ENCODE peak calls at places on chromosomes 7 and 10, in four cellular contexts. W is tibial nerve, V is heart left ventricle, K is transverse colon. S is an unnamed sample.

GRCh38 chr7:157851501-157852067 is 514.8 kb downstream of the DNAJB6 start:
- DNase-seq in W (peak), V (peak), K (peak), S (no peak)

GRCh38 chr7:15921576-15921975 is 235.1 kb upstream of the MEOX2 start:
- DNase-seq in K (no peak), V (no peak), W (no peak), S (no peak)

GRCh38 chr7:128104109-128104742 is 73.0 kb upstream of the LRRC4 start:
- DNase-seq in V (peak), K (no peak), W (no peak), S (no peak)

GRCh38 chr10:77386365-77386764 is 251.2 kb downstream of the KCNMA1 start:
- DNase-seq in V (no peak), K (no peak), W (no peak), S (no peak)

GRCh38 chr10:123160311-123160980 is 6.2 kb downstream of the BUB3 start:
- DNase-seq in K (no peak), W (no peak), V (no peak), S (no peak)

GRCh38 chr7:43325595-43325994 is 213.1 kb downstream of the HECW1 start:
- DNase-seq in W (no peak), V (no peak), K (no peak), S (no peak)

GRCh38 chr10:27687808-27688207 is 57.8 kb downstream of the MKX start:
- DNase-seq in V (no peak), W (no peak), K (no peak), S (no peak)

GRCh38 chr10:34495938-34496337 is 319.2 kb downstream of the PARD3 start:
- DNase-seq in V (no peak), W (no peak), K (no peak), S (no peak)

GRCh38 chr10:131842351-131843088 is 58.3 kb upstream of the PPP2R2D start:
- DNase-seq in W (no peak), K (no peak), V (no peak), S (no peak)

GRCh38 chr7:117072620-117073118 is 119.4 kb downstream of the ST7 start:
- DNase-seq in W (no peak), K (peak), V (peak), S (no peak)

GRCh38 chr7:40881405-40881926 is 746.7 kb downstream of the SUGCT start:
- DNase-seq in K (no peak), V (no peak), W (no peak), S (no peak)

GRCh38 chr10:80154626-80154977 is 22.1 kb downstream of the PLAC9 start:
- DNase-seq in W (no peak), K (no peak), V (no peak), S (no peak)

GRCh38 chr7:86148501-86148900 is 495.2 kb upstream of the GRM3 start:
- DNase-seq in V (no peak), K (no peak), W (no peak), S (no peak)

GRCh38 chr10:15703167-15703880 is 16.4 kb downstream of the ITGA8 start:
- DNase-seq in V (no peak), W (no peak), K (no peak), S (no peak)

GRCh38 chr7:128740996-128741395 is 1.8 kb downstream of the CALU start:
- DNase-seq in V (no peak), K (no peak), W (no peak), S (no peak)

GRCh38 chr10:91412688-91413087 is 2.5 kb downstream of the HECTD2 start:
- DNase-seq in W (no peak), V (no peak), K (no peak), S (no peak)

GRCh38 chr7:87113077-87113476 is 39.2 kb upstream of the DMTF1 start:
- DNase-seq in K (no peak), W (no peak), V (no peak), S (no peak)

GRCh38 chr10:117545141-117546019 is 2.8 kb downstream of the EMX2 start:
- DNase-seq in K (no peak), V (no peak), W (no peak), S (no peak)

GRCh38 chr10:74947781-74948401 is 121.5 kb downstream of the KAT6B start:
- DNase-seq in V (no peak), K (peak), W (no peak), S (no peak)

GRCh38 chr7:92833766-92834605 is 2.4 kb downstream of the CDK6 start:
- DNase-seq in V (peak), K (peak), W (peak), S (peak)

GRCh38 chr7:92831716-92832622 is 4.4 kb downstream of the CDK6 start:
- DNase-seq in K (peak), V (no peak), W (no peak), S (no peak)

GRCh38 chr7:92832623-92833023 is 3.8 kb downstream of the CDK6 start:
- DNase-seq in W (no peak), K (no peak), V (no peak), S (no peak)

GRCh38 chr7:92834661-92835139 is 1.7 kb downstream of the CDK6 start:
- DNase-seq in V (peak), W (no peak), K (peak), S (peak)

DNA sequence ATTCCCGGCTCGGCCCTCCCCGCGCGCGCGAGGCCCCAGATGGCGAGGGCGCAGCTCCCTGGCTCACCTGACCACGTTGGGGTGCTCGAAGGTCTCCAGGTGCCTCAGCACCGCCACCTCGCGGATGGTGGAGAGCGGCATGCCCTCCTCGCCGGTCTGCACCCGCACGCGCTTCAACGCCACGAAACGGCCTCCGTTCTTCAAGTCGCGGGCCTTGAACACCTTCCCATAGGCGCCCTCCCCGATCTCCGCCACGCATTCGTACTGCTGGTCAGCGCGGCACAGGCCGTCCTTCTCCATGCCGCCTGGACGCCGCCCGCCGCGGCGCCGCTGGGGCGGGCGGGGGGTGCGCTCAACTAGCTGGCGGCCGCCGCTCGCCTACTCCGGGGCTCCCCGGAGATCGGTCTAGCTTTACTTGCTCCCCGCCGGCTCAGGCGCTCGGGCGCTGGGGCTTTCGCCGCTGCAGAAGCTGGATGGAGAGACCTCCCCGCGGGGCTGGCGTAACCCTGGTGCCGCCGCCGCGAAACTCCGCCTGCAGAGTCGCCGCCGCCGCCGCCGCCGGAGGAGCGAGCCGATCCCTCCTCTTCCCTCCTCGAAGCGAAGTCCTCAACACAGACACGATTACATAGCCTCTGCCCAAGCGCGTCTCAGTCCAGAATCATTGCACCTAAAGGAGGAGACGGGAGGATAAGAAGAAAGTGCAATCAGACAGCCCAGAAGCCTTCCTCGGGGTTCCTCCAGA is 3.2 kb downstream of the CDK6 start:
- DNase-seq in V (peak), K (peak), W (peak), S (peak)
- TF ChIP-seq POLR2A in V (no peak), K (peak), W (no peak), S (no peak)

DNA sequence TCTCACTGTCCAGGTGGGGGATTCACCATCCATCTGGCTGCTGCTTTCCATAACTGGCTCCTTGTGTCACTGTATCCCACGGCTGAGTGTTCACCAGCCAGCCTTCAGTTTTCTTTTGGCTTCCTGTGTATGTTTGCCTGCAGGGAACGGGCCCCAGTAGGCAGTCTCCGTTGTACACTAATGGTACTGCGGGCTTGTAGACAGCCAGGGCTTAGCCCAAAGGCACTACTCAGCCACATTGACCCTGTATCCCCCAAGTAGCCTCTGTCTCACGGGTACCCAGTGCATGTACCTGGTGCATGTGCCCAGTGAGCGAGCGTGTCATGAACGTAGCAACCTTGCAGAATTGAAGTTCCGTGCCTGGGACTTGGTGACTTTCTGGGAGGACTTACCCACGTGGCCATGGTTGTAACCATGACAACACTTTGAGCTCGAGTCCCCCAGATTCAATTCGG is 6.1 kb downstream of the PFKFB3 start:
- DNase-seq in V (no peak), K (no peak), W (no peak), S (no peak)
- H3K27ac ChIP-seq in V (no peak), K (no peak), W (no peak), S (no peak)

GRCh38 chr7:39458346-39458745 is 107.9 kb upstream of the YAE1 start:
- DNase-seq in W (no peak), K (no peak), V (no peak), S (no peak)

GRCh38 chr7:39463252-39463651 is 103.0 kb upstream of the YAE1 start:
- DNase-seq in K (no peak), W (no peak), V (no peak), S (no peak)

GRCh38 chr7:39460486-39460885 is 105.7 kb upstream of the YAE1 start:
- DNase-seq in W (no peak), V (no peak), K (no peak), S (no peak)

GRCh38 chr7:39461263-39461662 is 104.9 kb upstream of the YAE1 start:
- DNase-seq in K (no peak), W (no peak), V (no peak), S (no peak)

DNA sequence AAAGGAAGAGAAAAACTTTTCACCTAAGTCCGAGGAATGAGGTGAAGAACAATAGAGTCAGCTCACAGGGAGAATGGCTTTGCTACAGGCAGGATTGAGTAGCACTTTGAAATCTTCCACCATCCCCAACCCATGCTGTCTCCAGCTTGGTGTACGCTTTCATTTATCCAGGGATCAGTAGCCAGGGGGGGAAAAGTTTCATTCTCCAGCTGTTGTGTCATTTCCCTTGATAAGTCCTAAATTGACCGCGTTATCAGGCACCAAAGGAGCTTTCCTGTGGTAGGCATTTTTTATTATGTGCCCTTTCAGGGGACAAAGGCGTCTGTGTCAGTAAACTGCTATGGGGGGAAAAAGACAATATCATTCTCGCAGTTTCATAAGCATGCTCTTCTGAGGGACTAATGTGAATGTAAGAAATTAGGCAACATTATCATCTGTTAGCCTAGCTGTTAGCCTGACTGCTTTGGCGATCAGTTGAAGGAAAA is 106.6 kb upstream of the YAE1 start:
- DNase-seq in V (no peak), K (no peak), W (no peak), S (no peak)
- TF ChIP-seq CTCF in V (no peak), K (no peak), W (no peak), S (no peak)

GRCh38 chr7:72919256-72919775 is 5.6 kb upstream of the POM121 start:
- DNase-seq in V (no peak), W (no peak), K (no peak), S (no peak)

GRCh38 chr7:72925546-72926120 is 738 bp downstream of the POM121 start:
- DNase-seq in K (no peak), V (no peak), W (no peak), S (no peak)

GRCh38 chr7:72924417-72924747 is 513 bp upstream of the POM121 start:
- DNase-seq in K (no peak), V (no peak), W (no peak), S (no peak)

DNA sequence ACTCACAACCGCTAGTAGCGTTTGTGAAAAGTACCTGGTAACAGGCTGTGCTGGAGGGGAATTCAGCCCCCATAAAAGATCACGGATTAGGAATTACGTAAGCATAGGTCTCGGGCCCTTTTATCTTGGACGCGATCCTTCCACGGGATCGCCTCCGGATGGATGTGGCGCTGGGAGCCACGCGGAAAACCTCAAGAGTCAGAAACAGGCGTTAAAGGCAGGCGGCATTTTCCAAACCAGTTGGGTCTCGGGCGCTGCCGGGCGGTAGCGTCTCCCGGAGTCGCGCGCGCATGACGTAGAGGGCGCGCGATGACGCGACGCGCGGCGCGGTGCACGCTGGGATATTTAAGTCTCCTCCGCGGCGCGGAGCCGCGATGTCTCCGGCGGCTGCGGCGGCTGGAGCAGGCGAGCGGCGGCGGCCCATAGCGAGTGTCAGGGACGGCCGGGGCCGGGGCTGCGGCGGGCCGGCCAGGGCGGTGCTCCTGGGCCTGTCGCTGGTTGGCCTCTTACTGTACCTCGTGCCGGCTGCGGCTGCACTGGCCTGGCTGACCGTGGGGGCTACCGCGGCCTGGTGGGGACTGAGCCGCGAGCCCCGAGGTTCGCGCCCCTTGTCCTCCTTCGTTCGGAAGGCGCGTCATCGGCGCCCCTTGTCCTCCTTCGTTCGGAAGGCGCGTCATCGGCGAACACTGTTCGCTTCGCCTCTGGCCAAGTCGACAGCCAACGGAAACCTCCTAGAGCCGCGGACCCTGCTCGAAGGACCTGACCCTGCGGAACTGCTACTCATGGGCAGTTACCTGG is at the start of gene POM121:
- DNase-seq in W (peak), V (peak), K (peak), S (peak)
- TF ChIP-seq POLR2A in W (no peak), V (no peak), K (peak), S (no peak)

DNA sequence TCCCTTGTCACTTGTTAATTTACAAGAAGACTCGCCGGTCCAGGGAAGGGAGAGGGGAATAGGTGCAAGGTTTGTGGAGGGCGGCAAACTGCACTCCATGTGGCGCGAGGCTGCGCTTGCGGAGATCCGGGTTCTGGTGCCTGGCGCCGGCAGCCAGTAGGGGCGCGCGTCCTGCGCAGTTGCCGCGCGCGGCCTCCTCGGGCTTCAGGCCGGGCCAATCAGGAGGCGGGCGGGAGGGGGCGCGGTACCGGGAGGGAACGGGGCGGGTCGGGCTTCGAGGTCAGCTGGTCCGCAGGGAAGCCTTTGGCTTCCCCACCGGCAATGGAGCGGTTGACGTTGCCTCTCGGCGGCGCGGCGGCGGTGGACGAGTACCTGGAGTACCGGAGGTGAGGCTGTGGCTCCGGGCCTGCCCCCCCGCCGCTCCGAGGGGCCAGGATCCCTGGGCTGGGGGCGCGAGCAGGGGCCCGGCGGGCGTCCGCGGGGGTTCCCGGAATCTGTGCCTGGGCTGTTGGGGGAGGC is at the start of gene FAM221A:
- DNase-seq in W (peak), V (peak), K (peak), S (peak)
- H3K27ac ChIP-seq in W (peak), V (peak), K (peak), S (peak)

GRCh38 chr7:155192961-155193640 is 104.6 kb upstream of the INSIG1 start:
- DNase-seq in V (no peak), K (no peak), W (no peak), S (no peak)

GRCh38 chr7:155191901-155192478 is 105.7 kb upstream of the INSIG1 start:
- DNase-seq in K (no peak), V (no peak), W (no peak), S (no peak)

GRCh38 chr7:155189600-155189989 is 108.1 kb upstream of the INSIG1 start:
- DNase-seq in K (no peak), W (no peak), V (no peak), S (no peak)

GRCh38 chr7:155188821-155189599 is 108.7 kb upstream of the INSIG1 start:
- DNase-seq in V (no peak), K (no peak), W (no peak), S (no peak)

DNA sequence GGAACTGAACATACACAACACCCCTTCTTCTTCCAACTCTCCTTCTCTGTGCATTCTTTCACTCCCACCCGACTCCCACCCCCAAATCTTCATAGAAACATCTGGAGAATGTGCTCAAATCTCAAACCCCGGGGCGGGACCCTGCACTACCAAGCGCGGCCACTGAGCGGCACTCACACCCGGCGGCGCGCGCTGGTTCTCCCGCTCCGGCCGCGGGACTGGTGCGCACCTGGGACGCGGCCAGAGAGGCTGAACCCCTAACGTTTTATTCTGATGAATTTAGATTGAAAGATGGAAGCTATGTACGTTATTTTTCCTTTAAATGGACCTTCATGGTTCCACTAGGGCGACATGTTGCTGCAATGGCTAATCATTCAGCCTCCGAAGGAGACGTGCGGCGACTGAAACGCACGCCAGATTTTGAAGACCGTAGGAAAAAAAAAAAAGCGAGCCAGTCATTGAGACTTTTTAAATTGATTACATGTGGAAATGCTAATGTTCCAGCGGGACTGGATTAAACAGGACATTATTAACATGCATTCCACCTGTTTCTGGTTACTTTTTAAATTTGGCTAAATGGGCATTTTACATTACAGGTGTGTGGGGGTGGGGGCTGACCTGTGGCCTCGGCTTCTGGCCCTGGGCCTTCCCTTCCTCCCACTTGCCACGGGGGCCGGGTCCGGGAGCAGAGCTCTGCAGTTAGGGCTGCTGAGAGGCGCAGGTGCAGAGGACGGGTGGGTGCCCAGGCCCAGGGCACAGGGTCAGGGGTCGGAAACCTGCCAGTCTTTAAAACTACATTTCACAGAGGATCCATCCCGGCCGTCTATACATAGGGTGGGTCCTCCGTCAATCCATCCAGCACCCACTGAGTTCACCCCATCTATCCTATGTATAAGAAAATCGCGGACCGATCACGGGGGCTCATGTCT is 106.8 kb upstream of the INSIG1 start:
- DNase-seq in V (no peak), W (peak), K (peak), S (no peak)
- TF ChIP-seq CTCF in V (peak), W (peak), K (peak), S (peak)

GRCh38 chr7:108973075-108973474 is 403.4 kb downstream of the DNAJB9 start:
- DNase-seq in W (no peak), V (no peak), K (no peak), S (no peak)
- TF ChIP-seq POLR2A in W (no peak), V (no peak), K (no peak), S (no peak)

DNA sequence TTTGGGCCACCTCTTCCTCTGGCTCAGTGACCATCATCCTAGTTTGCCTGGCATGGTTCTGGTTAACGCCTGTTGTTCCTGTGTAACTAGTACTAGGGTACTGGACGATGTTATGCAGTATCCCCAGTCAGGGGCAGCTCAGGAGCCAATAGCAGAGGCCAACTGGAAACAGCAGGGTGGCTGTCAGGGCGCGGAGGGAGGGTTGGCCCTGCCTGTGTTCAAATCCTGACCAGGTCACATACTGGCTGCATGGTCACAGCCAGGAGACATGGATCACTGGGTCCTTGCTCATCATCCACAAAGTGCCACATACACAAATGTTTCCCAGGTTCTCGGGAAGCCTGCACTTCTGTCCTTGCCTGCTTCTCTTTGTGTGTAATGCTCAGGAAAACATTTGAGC is 12.3 kb upstream of the RBP3 start:
- DNase-seq in K (no peak), W (no peak), V (no peak), S (no peak)
- H3K27ac ChIP-seq in K (no peak), W (no peak), V (no peak), S (no peak)

S was measured in breast epithelium.